ENCODE peak calls at places on chromosomes 2 and 18, in five cellular contexts. E is K562, D is uterus, Q is transverse colon, F is HepG2. H is an unnamed sample.

GRCh38 chr18:25826823-25827617 is 263.4 kb downstream of the SS18 start:
- DNase-seq in F (peak; percentile 58), Q (no peak), E (no peak), D (no peak), H (no peak)

GRCh38 chr2:71728036-71728435 is 274.7 kb downstream of the DYSF start:
- DNase-seq in Q (no peak), F (no peak), D (no peak), E (no peak), H (no peak)

GRCh38 chr2:147888665-147889064 is 43.8 kb downstream of the ACVR2A start:
- DNase-seq in F (no peak), D (no peak), E (no peak), Q (no peak), H (no peak)

GRCh38 chr18:60649816-60650215 is 277.2 kb upstream of the MC4R start:
- DNase-seq in E (no peak), F (no peak), D (no peak), Q (no peak), H (no peak)

GRCh38 chr18:22210331-22210754 is 41.0 kb downstream of the GATA6 start:
- DNase-seq in F (no peak), D (no peak), E (no peak), Q (no peak), H (peak; percentile 79)

GRCh38 chr2:134852518-134852917 is 14.1 kb downstream of the ACMSD start:
- DNase-seq in F (no peak), E (no peak), Q (no peak), D (no peak), H (no peak)

GRCh38 chr2:62292190-62292589 is 96.3 kb downstream of the B3GNT2 start:
- DNase-seq in Q (peak; percentile 21), E (no peak), F (peak; percentile 66), D (peak; percentile 35), H (no peak)

GRCh38 chr18:69874058-69874457 is 73.6 kb downstream of the CD226 start:
- DNase-seq in D (no peak), F (peak; percentile 4), Q (no peak), E (no peak), H (no peak)

GRCh38 chr2:44934024-44934423 is 7.5 kb upstream of the SIX3 start:
- DNase-seq in D (no peak), E (no peak), Q (no peak), F (no peak), H (no peak)

GRCh38 chr18:58447342-58448190 is 181.3 kb downstream of the ALPK2 start:
- DNase-seq in F (no peak), E (no peak), Q (no peak), D (peak; percentile 63), H (no peak)

GRCh38 chr2:88176352-88176952 is 6.3 kb downstream of the THNSL2 start:
- DNase-seq in D (no peak), Q (no peak), F (no peak), E (no peak), H (no peak)

GRCh38 chr2:161075701-161076100 is 84.5 kb upstream of the TANK start:
- DNase-seq in E (no peak), Q (no peak), D (no peak), F (no peak), H (no peak)

GRCh38 chr2:181465686-181466375 is 8.6 kb downstream of the ITGA4 start:
- DNase-seq in Q (no peak), D (no peak), F (no peak), E (no peak), H (no peak)

GRCh38 chr2:132902626-132903025 is 232.6 kb upstream of the LYPD1 start:
- DNase-seq in F (no peak), E (no peak), Q (no peak), D (no peak), H (no peak)

GRCh38 chr18:77008006-77008405 is 124.6 kb downstream of the MBP start:
- DNase-seq in Q (no peak), E (no peak), F (no peak), D (peak; percentile 7), H (no peak)

GRCh38 chr2:19336781-19337180 is 21.6 kb downstream of the OSR1 start:
- DNase-seq in Q (no peak), F (no peak), E (no peak), D (no peak), H (no peak)

DNA sequence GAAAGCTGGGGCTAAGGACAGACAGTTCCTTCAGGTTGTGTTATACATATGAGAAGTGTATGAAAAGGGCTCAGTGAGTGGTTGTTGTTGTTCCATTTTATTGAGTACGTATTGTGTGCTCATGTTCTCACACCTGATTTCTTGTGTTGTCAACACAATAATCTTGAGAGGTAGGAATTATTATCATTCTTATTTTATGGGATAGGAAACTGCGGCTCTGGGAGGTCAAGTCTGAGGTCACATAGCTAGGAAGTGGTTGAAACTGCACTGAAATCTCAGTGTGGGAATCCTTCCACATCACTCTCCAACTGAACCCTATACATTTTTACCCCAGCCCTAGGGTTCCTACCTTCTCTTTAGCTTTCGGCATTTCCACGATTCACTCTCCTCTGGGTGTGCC is 124.2 kb upstream of the CXCR4 start:
- DNase-seq in E (no peak), F (no peak), D (no peak), Q (no peak), H (no peak)
- H3K4me1 ChIP-seq in E (peaks cover 2% of the 10 kb centered on the region), F (peaks cover 8% of the 10 kb centered on the region), D (no peaks in the 10 kb centered on the region), Q (peaks cover 6% of the 10 kb centered on the region), H (peaks cover 7% of the 10 kb centered on the region)

GRCh38 chr2:162430323-162430722 is 86.4 kb downstream of the GCA start:
- DNase-seq in Q (no peak), E (no peak), F (peak; percentile 21), D (no peak), H (no peak)
- TF ChIP-seq POLR2A in Q (no peak), E (no peak), F (no peak), D (no peak), H (no peak)

DNA sequence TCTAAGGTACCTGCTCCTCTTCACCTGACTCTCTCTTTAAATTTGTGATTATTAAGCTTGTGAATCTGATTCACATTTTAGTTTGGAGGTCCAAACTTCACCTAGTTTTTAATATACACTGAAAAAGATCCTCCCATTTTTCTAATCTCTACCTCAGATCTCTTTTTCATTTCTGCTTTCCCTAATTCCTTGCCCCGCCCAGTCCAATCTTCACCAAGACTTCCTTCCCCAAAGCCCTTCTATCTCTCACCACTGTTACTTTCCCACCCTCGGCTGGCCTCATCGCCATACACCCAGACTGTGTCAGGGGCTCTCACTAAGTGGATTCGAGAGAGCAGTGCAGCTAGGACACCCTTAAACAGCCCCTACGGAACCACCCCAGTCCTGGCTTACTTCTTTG is 40.0 kb downstream of the LBH start:
- DNase-seq in F (no peak), D (no peak), Q (no peak), E (peak; percentile 22), H (no peak)
- H3K4me1 ChIP-seq in F (peaks cover 7% of the 10 kb centered on the region), D (peaks cover 1% of the 10 kb centered on the region), Q (no peaks in the 10 kb centered on the region), E (peaks cover 19% of the 10 kb centered on the region), H (peaks cover 35% of the 10 kb centered on the region)

GRCh38 chr2:58425368-58425767 is 184.2 kb upstream of the FANCL start:
- DNase-seq in D (no peak), F (no peak), E (no peak), Q (no peak), H (no peak)

GRCh38 chr2:58427572-58428285 is 186.6 kb upstream of the FANCL start:
- DNase-seq in E (peak; percentile 10), F (peak; percentile 12), Q (no peak), D (peak; percentile 29), H (no peak)

GRCh38 chr2:58429285-58429874 is 188.3 kb upstream of the FANCL start:
- DNase-seq in Q (no peak), F (no peak), D (no peak), E (no peak), H (no peak)

GRCh38 chr2:58428286-58428552 is 187.1 kb upstream of the FANCL start:
- DNase-seq in D (no peak), F (no peak), E (no peak), Q (no peak), H (no peak)

DNA sequence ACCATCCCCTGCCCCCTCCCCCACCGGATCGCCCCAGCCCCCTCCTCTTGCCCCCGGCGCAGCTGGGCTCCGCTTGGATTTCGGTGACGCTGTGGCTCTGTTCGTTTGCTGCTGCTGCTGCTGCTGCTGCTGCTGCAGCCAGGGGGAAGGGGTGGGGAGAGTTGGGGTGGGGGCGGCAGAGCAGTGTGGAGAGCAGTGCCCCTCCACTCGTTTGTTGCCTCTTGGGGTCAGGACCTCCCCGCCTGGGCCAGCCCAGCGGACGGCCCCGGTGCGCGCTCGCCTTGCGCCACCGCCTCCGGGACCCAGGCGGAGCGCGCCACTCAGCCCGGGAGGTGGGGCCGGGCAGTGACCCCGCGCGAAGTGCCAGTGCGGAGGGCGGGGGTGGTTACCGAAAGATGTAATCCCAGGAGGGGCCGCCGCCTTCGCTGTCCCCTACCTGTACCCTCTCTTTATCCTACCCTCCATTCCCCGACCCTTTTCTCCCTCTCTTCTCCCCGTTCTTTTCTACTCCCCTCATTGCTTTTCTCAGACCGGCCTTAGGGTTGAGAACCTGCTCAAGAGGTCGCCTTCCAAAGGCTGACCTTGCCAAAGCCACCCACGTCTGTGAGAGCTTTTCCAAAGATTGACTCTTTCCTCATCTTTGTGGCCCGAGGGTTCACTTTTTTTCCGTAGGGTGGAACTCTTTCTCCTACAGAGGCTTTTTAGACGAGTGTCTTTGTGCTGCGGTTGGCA is 187.6 kb upstream of the FANCL start:
- DNase-seq in E (no peak), Q (no peak), D (no peak), F (no peak), H (no peak)
- TF ChIP-seq POLR2A in E (no peak), Q (no peak), D (no peak), F (no peak), H (no peak)